ENCODE peak calls at places on chromosomes 16 and 17, in six cellular contexts. One of them, this sample, is unnamed.

GRCh38 chr17:58402047-58402446 is 15.3 kb downstream of the RNF43 start:
- DNase-seq in progenitor cell of endocrine pancreas: no peak
- DNase-seq in MCF 10A: no peak
- DNase-seq in RWPE1: no peak
- DNase-seq in HL-60: no peak
- DNase-seq in H9: no peak
- DNase-seq in this sample: peak

GRCh38 chr16:67163164-67163902 is 1.2 kb upstream of the HSF4 start:
- DNase-seq in HL-60: no peak
- DNase-seq in RWPE1: no peak
- DNase-seq in progenitor cell of endocrine pancreas: no peak
- DNase-seq in MCF 10A: no peak
- DNase-seq in H9: no peak
- DNase-seq in this sample: no peak

GRCh38 chr17:19573075-19573474 is 39.4 kb downstream of the SLC47A1 start:
- DNase-seq in RWPE1: no peak
- DNase-seq in MCF 10A: no peak
- DNase-seq in progenitor cell of endocrine pancreas: no peak
- DNase-seq in HL-60: peak
- DNase-seq in H9: no peak
- DNase-seq in this sample: no peak

GRCh38 chr17:7631398-7632380 is 1.8 kb downstream of the SHBG start:
- DNase-seq in progenitor cell of endocrine pancreas: no peak
- DNase-seq in H9: no peak
- DNase-seq in HL-60: no peak
- DNase-seq in MCF 10A: no peak
- DNase-seq in RWPE1: no peak
- DNase-seq in this sample: no peak

GRCh38 chr17:81508639-81509047 is 4.0 kb downstream of the ACTG1 start:
- DNase-seq in progenitor cell of endocrine pancreas: no peak
- DNase-seq in MCF 10A: peak
- DNase-seq in RWPE1: no peak
- DNase-seq in HL-60: no peak
- DNase-seq in H9: peak
- DNase-seq in this sample: no peak

GRCh38 chr17:76542566-76542971 is 2.7 kb downstream of the PRCD start:
- DNase-seq in RWPE1: no peak
- DNase-seq in HL-60: no peak
- DNase-seq in MCF 10A: no peak
- DNase-seq in progenitor cell of endocrine pancreas: no peak
- DNase-seq in H9: no peak
- DNase-seq in this sample: no peak

GRCh38 chr16:89442990-89443726 is 47.2 kb downstream of the ANKRD11 start:
- DNase-seq in progenitor cell of endocrine pancreas: no peak
- DNase-seq in H9: no peak
- DNase-seq in RWPE1: peak
- DNase-seq in MCF 10A: peak
- DNase-seq in HL-60: peak
- DNase-seq in this sample: peak

GRCh38 chr17:4087911-4088693 is 54.7 kb downstream of the ZZEF1 start:
- DNase-seq in H9: no peak
- DNase-seq in MCF 10A: peak
- DNase-seq in HL-60: no peak
- DNase-seq in progenitor cell of endocrine pancreas: no peak
- DNase-seq in RWPE1: no peak
- DNase-seq in this sample: peak

GRCh38 chr16:87978127-87978526 is 26.9 kb downstream of the BANP start:
- DNase-seq in HL-60: no peak
- DNase-seq in RWPE1: no peak
- DNase-seq in progenitor cell of endocrine pancreas: no peak
- DNase-seq in MCF 10A: no peak
- DNase-seq in H9: no peak
- DNase-seq in this sample: no peak

GRCh38 chr17:39622380-39623006 is 4.3 kb upstream of the PPP1R1B start:
- DNase-seq in MCF 10A: no peak
- DNase-seq in H9: peak
- DNase-seq in RWPE1: no peak
- DNase-seq in progenitor cell of endocrine pancreas: no peak
- DNase-seq in HL-60: no peak
- DNase-seq in this sample: no peak

GRCh38 chr16:3553138-3553923 is 23.9 kb downstream of the NLRC3 start:
- DNase-seq in HL-60: no peak
- DNase-seq in RWPE1: no peak
- DNase-seq in MCF 10A: no peak
- DNase-seq in progenitor cell of endocrine pancreas: no peak
- DNase-seq in H9: peak
- DNase-seq in this sample: no peak

GRCh38 chr17:77734371-77735050 is 224.0 kb upstream of the TNRC6C start:
- DNase-seq in MCF 10A: peak
- DNase-seq in H9: peak
- DNase-seq in HL-60: no peak
- DNase-seq in progenitor cell of endocrine pancreas: peak
- DNase-seq in RWPE1: peak
- DNase-seq in this sample: peak

GRCh38 chr17:31496601-31497000 is 105.1 kb downstream of the RAB11FIP4 start:
- DNase-seq in progenitor cell of endocrine pancreas: no peak
- DNase-seq in H9: no peak
- DNase-seq in HL-60: no peak
- DNase-seq in MCF 10A: no peak
- DNase-seq in RWPE1: no peak
- DNase-seq in this sample: no peak

GRCh38 chr16:86396918-86397317 is 113.4 kb upstream of the FOXF1 start:
- DNase-seq in MCF 10A: peak
- DNase-seq in HL-60: no peak
- DNase-seq in progenitor cell of endocrine pancreas: no peak
- DNase-seq in RWPE1: peak
- DNase-seq in H9: no peak
- DNase-seq in this sample: peak

GRCh38 chr16:12228607-12229499 is 252.3 kb downstream of the SNX29 start:
- DNase-seq in progenitor cell of endocrine pancreas: peak
- DNase-seq in MCF 10A: peak
- DNase-seq in HL-60: peak
- DNase-seq in H9: peak
- DNase-seq in RWPE1: peak
- DNase-seq in this sample: peak

GRCh38 chr16:22008215-22009142 is 568 bp downstream of the MOSMO start:
- DNase-seq in MCF 10A: no peak
- DNase-seq in H9: no peak
- DNase-seq in HL-60: no peak
- DNase-seq in RWPE1: peak
- DNase-seq in progenitor cell of endocrine pancreas: peak
- DNase-seq in this sample: no peak

GRCh38 chr17:1122681-1123396 is 56.9 kb downstream of the ABR start:
- DNase-seq in HL-60: peak
- DNase-seq in MCF 10A: peak
- DNase-seq in RWPE1: peak
- DNase-seq in progenitor cell of endocrine pancreas: peak
- DNase-seq in H9: peak
- DNase-seq in this sample: peak

GRCh38 chr16:17083628-17084027 is 387.1 kb downstream of the XYLT1 start:
- DNase-seq in H9: peak
- DNase-seq in MCF 10A: no peak
- DNase-seq in RWPE1: no peak
- DNase-seq in HL-60: no peak
- DNase-seq in progenitor cell of endocrine pancreas: no peak
- DNase-seq in this sample: no peak

GRCh38 chr17:11803635-11804034 is 193.6 kb downstream of the ZNF18 start:
- DNase-seq in H9: no peak
- DNase-seq in MCF 10A: no peak
- DNase-seq in HL-60: no peak
- DNase-seq in RWPE1: no peak
- DNase-seq in progenitor cell of endocrine pancreas: no peak
- DNase-seq in this sample: no peak

GRCh38 chr17:44279586-44280344 is 11.8 kb upstream of the SLC4A1 start:
- DNase-seq in progenitor cell of endocrine pancreas: no peak
- DNase-seq in MCF 10A: peak
- DNase-seq in RWPE1: peak
- DNase-seq in HL-60: peak
- DNase-seq in H9: peak
- DNase-seq in this sample: peak

GRCh38 chr16:2035431-2036199 is 8.9 kb downstream of the NHERF2 start:
- DNase-seq in RWPE1: no peak
- DNase-seq in progenitor cell of endocrine pancreas: no peak
- DNase-seq in HL-60: no peak
- DNase-seq in H9: no peak
- DNase-seq in MCF 10A: no peak
- DNase-seq in this sample: peak

GRCh38 chr16:86680661-86681439 is 102.5 kb downstream of the FOXL1 start:
- DNase-seq in HL-60: no peak
- DNase-seq in H9: no peak
- DNase-seq in RWPE1: no peak
- DNase-seq in MCF 10A: no peak
- DNase-seq in progenitor cell of endocrine pancreas: no peak
- DNase-seq in this sample: no peak

GRCh38 chr16:31700530-31701388 is 172.8 kb upstream of the ZNF267 start:
- DNase-seq in HL-60: peak
- DNase-seq in progenitor cell of endocrine pancreas: peak
- DNase-seq in H9: no peak
- DNase-seq in RWPE1: no peak
- DNase-seq in MCF 10A: peak
- DNase-seq in this sample: no peak

GRCh38 chr16:78973041-78973440 is 627.5 kb downstream of the MAF start:
- DNase-seq in RWPE1: no peak
- DNase-seq in progenitor cell of endocrine pancreas: no peak
- DNase-seq in H9: no peak
- DNase-seq in MCF 10A: no peak
- DNase-seq in HL-60: no peak
- DNase-seq in this sample: no peak

GRCh38 chr17:48471807-48472484 is 41.9 kb upstream of the SKAP1 start:
- DNase-seq in MCF 10A: no peak
- DNase-seq in RWPE1: no peak
- DNase-seq in HL-60: no peak
- DNase-seq in H9: peak
- DNase-seq in progenitor cell of endocrine pancreas: no peak
- DNase-seq in this sample: no peak

GRCh38 chr16:21071741-21072140 is 78.9 kb downstream of the DNAH3 start:
- DNase-seq in HL-60: no peak
- DNase-seq in H9: no peak
- DNase-seq in MCF 10A: no peak
- DNase-seq in progenitor cell of endocrine pancreas: no peak
- DNase-seq in RWPE1: no peak
- DNase-seq in this sample: no peak

GRCh38 chr16:84449156-84450140 is 55.0 kb downstream of the MEAK7 start:
- DNase-seq in HL-60: no peak
- DNase-seq in RWPE1: no peak
- DNase-seq in H9: peak
- DNase-seq in progenitor cell of endocrine pancreas: no peak
- DNase-seq in MCF 10A: no peak
- DNase-seq in this sample: no peak

DNA sequence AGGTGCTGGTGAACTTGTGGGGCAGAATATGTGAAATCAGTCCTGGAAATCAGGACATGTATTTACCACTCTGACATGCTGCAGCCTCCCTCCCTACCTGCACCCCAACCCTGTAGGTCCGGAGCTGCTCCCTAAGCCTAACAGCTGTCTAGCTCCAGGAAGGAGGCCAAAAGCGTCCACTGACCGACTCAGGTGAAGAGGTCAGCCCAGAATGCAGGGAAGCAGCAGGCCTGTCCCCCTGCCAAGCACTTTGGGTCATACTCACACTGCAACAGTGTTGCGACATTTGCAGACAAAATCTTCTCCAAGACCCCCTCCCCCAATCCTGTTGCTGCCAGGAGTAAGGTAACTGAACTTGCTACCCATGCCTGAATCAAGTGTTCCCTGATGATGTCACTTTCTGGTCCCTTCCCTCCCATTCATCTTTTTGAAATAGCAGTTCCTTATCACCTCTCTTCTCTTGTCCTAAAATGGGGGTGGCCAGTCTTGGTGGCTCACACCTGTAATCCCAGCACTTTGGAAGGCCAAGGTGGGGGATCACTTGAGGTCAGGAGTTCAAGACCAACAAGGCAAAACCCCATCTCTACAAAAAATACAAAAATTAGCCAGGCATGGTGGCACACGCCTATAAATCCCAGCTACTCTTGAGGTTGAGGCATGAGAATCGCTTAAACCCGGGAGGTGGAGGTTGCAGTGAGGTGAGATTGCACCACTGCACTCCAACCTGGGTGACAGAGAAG is 1.3 kb upstream of the ACLY start:
- DNase-seq in RWPE1: peak
- DNase-seq in progenitor cell of endocrine pancreas: no peak
- DNase-seq in MCF 10A: peak
- DNase-seq in H9: peak
- DNase-seq in HL-60: peak
- DNase-seq in this sample: peak
- TF ChIP-seq CTCF in RWPE1: no peak
- TF ChIP-seq CTCF in progenitor cell of endocrine pancreas: no peak
- TF ChIP-seq CTCF in MCF 10A: no peak
- TF ChIP-seq CTCF in H9: no peak
- TF ChIP-seq CTCF in HL-60: no peak
- TF ChIP-seq CTCF in this sample: no peak

GRCh38 chr16:27642753-27643152 is 92.8 kb downstream of the KATNIP start:
- DNase-seq in progenitor cell of endocrine pancreas: no peak
- DNase-seq in H9: peak
- DNase-seq in MCF 10A: peak
- DNase-seq in HL-60: peak
- DNase-seq in RWPE1: no peak
- DNase-seq in this sample: peak
- TF ChIP-seq CTCF in progenitor cell of endocrine pancreas: no peak
- TF ChIP-seq CTCF in H9: peak
- TF ChIP-seq CTCF in MCF 10A: peak
- TF ChIP-seq CTCF in HL-60: peak
- TF ChIP-seq CTCF in RWPE1: no peak
- TF ChIP-seq CTCF in this sample: peak

GRCh38 chr17:16085066-16085699 is 85.6 kb downstream of the TTC19 start:
- DNase-seq in MCF 10A: peak
- DNase-seq in H9: no peak
- DNase-seq in HL-60: no peak
- DNase-seq in RWPE1: no peak
- DNase-seq in progenitor cell of endocrine pancreas: no peak
- DNase-seq in this sample: peak

GRCh38 chr17:16083223-16083622 is 83.6 kb downstream of the TTC19 start:
- DNase-seq in RWPE1: no peak
- DNase-seq in progenitor cell of endocrine pancreas: no peak
- DNase-seq in MCF 10A: no peak
- DNase-seq in H9: no peak
- DNase-seq in HL-60: no peak
- DNase-seq in this sample: no peak

GRCh38 chr17:16091773-16092172 is 92.1 kb downstream of the TTC19 start:
- DNase-seq in H9: no peak
- DNase-seq in HL-60: no peak
- DNase-seq in progenitor cell of endocrine pancreas: no peak
- DNase-seq in RWPE1: no peak
- DNase-seq in MCF 10A: no peak
- DNase-seq in this sample: no peak

GRCh38 chr17:16081507-16082087 is 82.0 kb downstream of the TTC19 start:
- DNase-seq in H9: no peak
- DNase-seq in HL-60: no peak
- DNase-seq in progenitor cell of endocrine pancreas: no peak
- DNase-seq in MCF 10A: no peak
- DNase-seq in RWPE1: no peak
- DNase-seq in this sample: no peak

GRCh38 chr17:16086957-16087356 is 87.3 kb downstream of the TTC19 start:
- DNase-seq in RWPE1: no peak
- DNase-seq in progenitor cell of endocrine pancreas: no peak
- DNase-seq in H9: no peak
- DNase-seq in HL-60: no peak
- DNase-seq in MCF 10A: no peak
- DNase-seq in this sample: no peak
- TF ChIP-seq CTCF in RWPE1: no peak
- TF ChIP-seq CTCF in progenitor cell of endocrine pancreas: no peak
- TF ChIP-seq CTCF in H9: no peak
- TF ChIP-seq CTCF in HL-60: no peak
- TF ChIP-seq CTCF in MCF 10A: no peak
- TF ChIP-seq CTCF in this sample: no peak

GRCh38 chr17:33288954-33289353 is 4.1 kb downstream of the ASIC2 start:
- DNase-seq in progenitor cell of endocrine pancreas: no peak
- DNase-seq in H9: peak
- DNase-seq in MCF 10A: no peak
- DNase-seq in RWPE1: no peak
- DNase-seq in HL-60: no peak
- DNase-seq in this sample: no peak
- TF ChIP-seq CTCF in progenitor cell of endocrine pancreas: peak
- TF ChIP-seq CTCF in H9: peak
- TF ChIP-seq CTCF in MCF 10A: no peak
- TF ChIP-seq CTCF in RWPE1: no peak
- TF ChIP-seq CTCF in HL-60: no peak
- TF ChIP-seq CTCF in this sample: no peak

This sample was measured in HFFc6.